ENCODE peak calls at places on chromosomes 7 and 10, in six cellular contexts. F, V, C, X, N and S are unnamed samples.

GRCh38 chr10:78910886-78911285 is 157.9 kb upstream of the ZMIZ1 start:
- DNase-seq in V (no peak), X (no peak), N (no peak), C (no peak), F (no peak), S (no peak)

GRCh38 chr7:121406-121805 is 71.0 kb upstream of the FAM20C start:
- DNase-seq in V (no peak), C (no peak), X (no peak), N (no peak), F (no peak), S (no peak)

GRCh38 chr7:16034353-16034752 is 347.9 kb upstream of the MEOX2 start:
- DNase-seq in C (no peak), X (no peak), N (no peak), F (no peak), V (no peak), S (peak; percentile 4)

GRCh38 chr10:34386911-34387310 is 428.2 kb downstream of the PARD3 start:
- DNase-seq in C (no peak), N (no peak), V (no peak), F (no peak), X (no peak), S (no peak)

GRCh38 chr10:3056280-3057037 is 10.9 kb upstream of the PFKP start:
- DNase-seq in C (no peak), X (no peak), F (no peak), N (no peak), V (no peak), S (no peak)

GRCh38 chr7:128409435-128410091 is at the start of gene IMPDH1:
- DNase-seq in N (peak; percentile 89), V (peak; percentile 74), F (peak; percentile 94), C (no peak), X (no peak), S (no peak)

GRCh38 chr7:31744294-31744874 is 57.4 kb downstream of the PPP1R17 start:
- DNase-seq in V (peak; percentile 82), X (peak; percentile 33), F (peak; percentile 77), N (peak; percentile 67), C (peak; percentile 49), S (peak; percentile 79)

GRCh38 chr10:80472234-80473095 is 18.4 kb downstream of the TSPAN14 start:
- DNase-seq in N (no peak), X (peak; percentile 92), F (no peak), C (no peak), V (peak; percentile 52), S (peak; percentile 57)

GRCh38 chr7:92602352-92603088 is 12.3 kb upstream of the FAM133B start:
- DNase-seq in X (no peak), N (no peak), C (peak; percentile 21), F (no peak), V (no peak), S (no peak)

DNA sequence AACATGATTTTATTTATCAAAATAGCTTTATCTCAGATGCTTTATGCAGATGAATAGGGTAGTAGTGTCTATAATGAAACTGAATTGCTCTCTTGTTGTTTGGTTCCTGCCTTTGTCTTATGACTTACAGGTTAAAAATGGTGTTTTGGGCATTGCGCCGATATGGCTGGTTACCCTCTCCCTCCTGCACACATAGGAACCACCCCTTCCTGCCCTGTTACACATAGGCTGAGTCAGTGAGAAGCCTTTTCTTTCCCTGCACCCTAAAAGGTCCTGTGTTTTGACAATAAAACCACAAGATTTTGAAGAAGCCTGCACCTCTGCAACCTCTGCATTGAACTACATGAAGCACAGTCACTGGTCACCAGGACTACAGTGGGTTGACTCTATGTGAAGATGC is 655.8 kb upstream of the ANKRD30A start:
- DNase-seq in N (no peak), X (no peak), C (no peak), F (no peak), V (no peak), S (no peak)
- TF ChIP-seq MYC in N (no peak), X (no peak), C (no peak), F (no peak), V (no peak), S (no peak)

GRCh38 chr7:79452032-79452494 is 1.4 kb downstream of the MAGI2 start:
- DNase-seq in N (no peak), X (no peak), V (peak; percentile 82), F (no peak), C (peak; percentile 97), S (peak; percentile 88)
- TF ChIP-seq POLR2A in N (no peak), X (no peak), V (peak; percentile 29), F (no peak), C (peak; percentile 66), S (peak; percentile 74)

GRCh38 chr10:89267056-89267455 is 15.5 kb upstream of the LIPA start:
- DNase-seq in X (no peak), N (no peak), C (no peak), F (no peak), V (no peak), S (no peak)
- TF ChIP-seq MYC in X (no peak), N (no peak), C (no peak), F (no peak), V (no peak), S (no peak)

DNA sequence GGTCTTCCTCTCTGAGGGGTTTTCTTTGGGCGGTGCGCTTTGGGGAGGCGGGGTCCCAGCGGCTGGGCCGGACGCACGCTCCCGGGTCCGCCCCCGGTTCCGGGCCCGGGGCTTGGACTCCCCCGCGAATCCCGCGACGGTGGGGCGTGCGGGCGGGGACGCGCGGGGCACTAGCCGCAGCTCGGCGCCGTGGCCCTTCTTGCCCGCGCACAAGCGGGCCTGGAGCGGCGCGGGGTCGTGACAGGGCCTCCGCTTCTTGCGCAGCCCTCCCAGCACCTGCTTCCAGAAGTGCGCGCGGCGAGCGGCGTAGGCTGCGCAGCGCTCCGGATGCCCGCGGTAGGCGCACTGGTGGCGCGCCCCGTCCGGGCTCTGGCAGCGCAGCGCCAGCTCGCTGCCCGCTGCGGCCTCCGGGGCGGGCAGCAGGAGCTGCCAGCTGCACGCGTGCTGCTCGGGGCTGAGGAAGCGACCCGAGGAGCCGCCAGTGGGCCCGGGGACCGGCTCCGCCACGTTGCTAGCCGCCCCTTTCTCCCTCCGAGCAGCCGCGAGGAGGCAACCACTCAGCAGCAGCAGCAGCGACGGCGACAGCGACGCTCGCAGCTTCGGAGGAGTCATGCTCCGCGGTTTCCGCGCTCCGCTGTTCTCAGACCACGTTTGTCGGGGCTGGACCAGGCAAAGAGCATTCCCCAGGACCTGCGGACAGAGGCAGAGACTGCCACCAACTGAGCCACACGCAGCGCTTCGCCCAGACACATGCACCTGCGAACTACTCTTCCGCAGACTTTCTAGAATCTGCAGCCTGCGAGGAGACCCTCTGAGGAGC is 718 bp downstream of the FGFBP3 start:
- DNase-seq in N (peak; percentile 89), V (peak; percentile 92), F (peak; percentile 97), X (peak; percentile 48), C (peak; percentile 83), S (peak; percentile 81)
- TF ChIP-seq POLR2A in N (peak; percentile 67), V (peak; percentile 48), F (peak; percentile 78), X (no peak), C (peak; percentile 75), S (no peak)